ENCODE peak calls at places on chromosomes 3 and 15, in ten cellular contexts. One of them, this sample, is unnamed.

GRCh38 chr15:31025996-31026395 is 34.6 kb upstream of the MTMR10 start:
- DNase-seq in Peyer's patch: no peak
- DNase-seq in OCI-LY7: no peak
- DNase-seq in gastrocnemius medialis: no peak
- DNase-seq in astrocyte of the cerebellum: no peak
- DNase-seq in fibroblast of pulmonary artery: no peak
- DNase-seq in psoas muscle: no peak
- DNase-seq in A549: no peak
- DNase-seq in heart left ventricle: no peak
- DNase-seq in neural progenitor cell: no peak
- DNase-seq in this sample: no peak

GRCh38 chr3:43505351-43505750 is 116.5 kb downstream of the ANO10 start:
- DNase-seq in neural progenitor cell: no peak
- DNase-seq in astrocyte of the cerebellum: no peak
- DNase-seq in A549: no peak
- DNase-seq in psoas muscle: no peak
- DNase-seq in fibroblast of pulmonary artery: no peak
- DNase-seq in heart left ventricle: no peak
- DNase-seq in gastrocnemius medialis: no peak
- DNase-seq in Peyer's patch: no peak
- DNase-seq in OCI-LY7: no peak
- DNase-seq in this sample: peak

GRCh38 chr3:114496021-114496434 is 202.2 kb downstream of the TIGIT start:
- DNase-seq in Peyer's patch: no peak
- DNase-seq in gastrocnemius medialis: no peak
- DNase-seq in A549: peak
- DNase-seq in fibroblast of pulmonary artery: peak
- DNase-seq in psoas muscle: peak
- DNase-seq in astrocyte of the cerebellum: no peak
- DNase-seq in heart left ventricle: peak
- DNase-seq in neural progenitor cell: no peak
- DNase-seq in OCI-LY7: no peak
- DNase-seq in this sample: no peak

GRCh38 chr3:126964261-126964660 is 18.7 kb upstream of the PLXNA1 start:
- DNase-seq in neural progenitor cell: no peak
- DNase-seq in gastrocnemius medialis: no peak
- DNase-seq in A549: no peak
- DNase-seq in fibroblast of pulmonary artery: no peak
- DNase-seq in OCI-LY7: no peak
- DNase-seq in Peyer's patch: no peak
- DNase-seq in psoas muscle: peak
- DNase-seq in heart left ventricle: peak
- DNase-seq in astrocyte of the cerebellum: no peak
- DNase-seq in this sample: no peak

GRCh38 chr3:127212231-127212630 is 19.3 kb downstream of the PRR23E start:
- DNase-seq in A549: no peak
- DNase-seq in psoas muscle: no peak
- DNase-seq in astrocyte of the cerebellum: no peak
- DNase-seq in fibroblast of pulmonary artery: no peak
- DNase-seq in Peyer's patch: no peak
- DNase-seq in heart left ventricle: no peak
- DNase-seq in gastrocnemius medialis: no peak
- DNase-seq in OCI-LY7: no peak
- DNase-seq in neural progenitor cell: no peak
- DNase-seq in this sample: no peak

GRCh38 chr15:79922512-79923067 is 25.8 kb upstream of the MTHFS start:
- DNase-seq in fibroblast of pulmonary artery: no peak
- DNase-seq in astrocyte of the cerebellum: no peak
- DNase-seq in psoas muscle: no peak
- DNase-seq in neural progenitor cell: no peak
- DNase-seq in A549: no peak
- DNase-seq in Peyer's patch: no peak
- DNase-seq in heart left ventricle: no peak
- DNase-seq in OCI-LY7: no peak
- DNase-seq in gastrocnemius medialis: no peak
- DNase-seq in this sample: no peak

GRCh38 chr15:60859996-60860494 is 369.1 kb downstream of the RORA start:
- DNase-seq in astrocyte of the cerebellum: no peak
- DNase-seq in Peyer's patch: no peak
- DNase-seq in OCI-LY7: no peak
- DNase-seq in A549: no peak
- DNase-seq in gastrocnemius medialis: peak
- DNase-seq in heart left ventricle: no peak
- DNase-seq in neural progenitor cell: no peak
- DNase-seq in fibroblast of pulmonary artery: no peak
- DNase-seq in psoas muscle: no peak
- DNase-seq in this sample: peak

GRCh38 chr15:43249699-43250203 is 17.0 kb downstream of the TGM5 start:
- DNase-seq in neural progenitor cell: no peak
- DNase-seq in fibroblast of pulmonary artery: peak
- DNase-seq in heart left ventricle: no peak
- DNase-seq in A549: no peak
- DNase-seq in astrocyte of the cerebellum: peak
- DNase-seq in OCI-LY7: no peak
- DNase-seq in psoas muscle: no peak
- DNase-seq in gastrocnemius medialis: no peak
- DNase-seq in Peyer's patch: no peak
- DNase-seq in this sample: peak

DNA sequence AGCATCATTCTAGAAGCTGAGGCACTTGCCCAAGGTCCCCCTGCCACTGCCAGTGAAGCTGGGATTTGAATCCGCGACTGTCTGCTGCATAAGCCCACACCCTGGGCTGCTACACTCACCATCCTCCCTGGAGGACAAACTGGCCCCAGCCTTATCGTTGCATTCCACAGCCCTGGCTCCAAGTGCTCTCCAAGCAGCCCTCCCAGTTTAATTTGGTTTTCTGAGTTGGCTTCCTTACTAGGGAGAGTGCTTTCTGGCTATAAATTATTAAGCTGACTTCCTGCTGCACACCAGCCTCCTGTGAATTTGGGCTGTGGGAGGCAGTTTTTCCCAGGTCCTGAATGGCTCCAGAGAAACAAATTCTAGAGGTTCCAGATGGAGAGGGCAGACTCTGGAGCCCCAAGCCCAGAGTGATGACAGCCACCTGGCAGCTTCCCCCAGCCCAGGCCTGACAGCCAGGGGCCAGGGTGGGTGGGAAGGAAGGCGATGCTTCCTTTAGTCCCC is 69.8 kb downstream of the SEMA5B start:
- DNase-seq in Peyer's patch: no peak
- DNase-seq in heart left ventricle: peak
- DNase-seq in gastrocnemius medialis: no peak
- DNase-seq in psoas muscle: no peak
- DNase-seq in A549: no peak
- DNase-seq in astrocyte of the cerebellum: no peak
- DNase-seq in neural progenitor cell: no peak
- DNase-seq in fibroblast of pulmonary artery: peak
- DNase-seq in OCI-LY7: no peak
- DNase-seq in this sample: no peak
- H3K4me3 ChIP-seq in Peyer's patch: no peak
- H3K4me3 ChIP-seq in heart left ventricle: no peak
- H3K4me3 ChIP-seq in gastrocnemius medialis: no peak
- H3K4me3 ChIP-seq in psoas muscle: no peak
- H3K4me3 ChIP-seq in A549: no peak
- H3K4me3 ChIP-seq in astrocyte of the cerebellum: no peak
- H3K4me3 ChIP-seq in neural progenitor cell: no peak
- H3K4me3 ChIP-seq in fibroblast of pulmonary artery: no peak
- H3K4me3 ChIP-seq in OCI-LY7: no peak
- H3K4me3 ChIP-seq in this sample: no peak

GRCh38 chr3:12194209-12194608 is 35.5 kb upstream of the TIMP4 start:
- DNase-seq in OCI-LY7: no peak
- DNase-seq in fibroblast of pulmonary artery: peak
- DNase-seq in heart left ventricle: no peak
- DNase-seq in astrocyte of the cerebellum: peak
- DNase-seq in A549: peak
- DNase-seq in neural progenitor cell: no peak
- DNase-seq in gastrocnemius medialis: no peak
- DNase-seq in Peyer's patch: no peak
- DNase-seq in psoas muscle: no peak
- DNase-seq in this sample: peak
- H3K4me3 ChIP-seq in OCI-LY7: no peak
- H3K4me3 ChIP-seq in fibroblast of pulmonary artery: no peak
- H3K4me3 ChIP-seq in heart left ventricle: no peak
- H3K4me3 ChIP-seq in astrocyte of the cerebellum: no peak
- H3K4me3 ChIP-seq in A549: no peak
- H3K4me3 ChIP-seq in neural progenitor cell: no peak
- H3K4me3 ChIP-seq in gastrocnemius medialis: no peak
- H3K4me3 ChIP-seq in Peyer's patch: no peak
- H3K4me3 ChIP-seq in psoas muscle: no peak
- H3K4me3 ChIP-seq in this sample: no peak

GRCh38 chr3:135966349-135966695 is 794 bp downstream of the PPP2R3A start:
- DNase-seq in gastrocnemius medialis: no peak
- DNase-seq in heart left ventricle: no peak
- DNase-seq in OCI-LY7: no peak
- DNase-seq in psoas muscle: no peak
- DNase-seq in fibroblast of pulmonary artery: peak
- DNase-seq in Peyer's patch: no peak
- DNase-seq in astrocyte of the cerebellum: peak
- DNase-seq in neural progenitor cell: peak
- DNase-seq in A549: no peak
- DNase-seq in this sample: no peak

GRCh38 chr3:135970500-135971116 is 5.1 kb downstream of the PPP2R3A start:
- DNase-seq in OCI-LY7: no peak
- DNase-seq in neural progenitor cell: no peak
- DNase-seq in Peyer's patch: no peak
- DNase-seq in gastrocnemius medialis: no peak
- DNase-seq in astrocyte of the cerebellum: no peak
- DNase-seq in psoas muscle: no peak
- DNase-seq in heart left ventricle: no peak
- DNase-seq in fibroblast of pulmonary artery: no peak
- DNase-seq in A549: no peak
- DNase-seq in this sample: no peak

GRCh38 chr3:135965506-135966348 is at the start of gene PPP2R3A:
- DNase-seq in A549: peak
- DNase-seq in heart left ventricle: peak
- DNase-seq in fibroblast of pulmonary artery: peak
- DNase-seq in astrocyte of the cerebellum: peak
- DNase-seq in Peyer's patch: peak
- DNase-seq in neural progenitor cell: peak
- DNase-seq in OCI-LY7: peak
- DNase-seq in psoas muscle: peak
- DNase-seq in gastrocnemius medialis: peak
- DNase-seq in this sample: peak

GRCh38 chr3:135966875-135967274 is 1.3 kb downstream of the PPP2R3A start:
- DNase-seq in psoas muscle: no peak
- DNase-seq in A549: no peak
- DNase-seq in gastrocnemius medialis: no peak
- DNase-seq in fibroblast of pulmonary artery: no peak
- DNase-seq in OCI-LY7: no peak
- DNase-seq in neural progenitor cell: no peak
- DNase-seq in astrocyte of the cerebellum: no peak
- DNase-seq in Peyer's patch: no peak
- DNase-seq in heart left ventricle: no peak
- DNase-seq in this sample: no peak

GRCh38 chr3:135967867-135968266 is 2.3 kb downstream of the PPP2R3A start:
- DNase-seq in A549: no peak
- DNase-seq in heart left ventricle: no peak
- DNase-seq in fibroblast of pulmonary artery: no peak
- DNase-seq in astrocyte of the cerebellum: no peak
- DNase-seq in psoas muscle: no peak
- DNase-seq in neural progenitor cell: no peak
- DNase-seq in OCI-LY7: no peak
- DNase-seq in Peyer's patch: no peak
- DNase-seq in gastrocnemius medialis: no peak
- DNase-seq in this sample: no peak
- H3K4me3 ChIP-seq in A549: no peak
- H3K4me3 ChIP-seq in heart left ventricle: no peak
- H3K4me3 ChIP-seq in fibroblast of pulmonary artery: no peak
- H3K4me3 ChIP-seq in astrocyte of the cerebellum: no peak
- H3K4me3 ChIP-seq in psoas muscle: peak
- H3K4me3 ChIP-seq in neural progenitor cell: peak
- H3K4me3 ChIP-seq in OCI-LY7: no peak
- H3K4me3 ChIP-seq in Peyer's patch: no peak
- H3K4me3 ChIP-seq in gastrocnemius medialis: peak
- H3K4me3 ChIP-seq in this sample: no peak

DNA sequence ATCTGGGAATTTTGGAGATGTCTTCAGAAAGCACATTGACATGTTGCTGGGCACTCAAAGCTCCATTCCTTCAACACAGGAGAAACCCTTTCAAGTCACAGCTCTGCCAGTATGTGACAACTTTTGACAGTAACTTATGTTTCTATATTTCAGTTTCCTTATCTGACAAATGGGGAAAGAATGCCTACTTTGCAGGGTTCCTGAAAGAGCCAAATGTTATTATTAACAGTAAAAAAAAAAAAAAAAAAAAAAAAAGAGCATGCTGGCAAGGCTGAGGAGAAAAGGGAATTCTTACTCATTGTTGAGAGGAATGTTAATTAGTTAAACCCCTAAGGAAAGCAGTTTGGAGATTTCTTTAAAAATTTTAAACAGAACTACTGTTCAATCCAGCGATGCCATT is 272.5 kb upstream of the TGFBR2 start:
- DNase-seq in gastrocnemius medialis: no peak
- DNase-seq in astrocyte of the cerebellum: no peak
- DNase-seq in OCI-LY7: no peak
- DNase-seq in fibroblast of pulmonary artery: no peak
- DNase-seq in heart left ventricle: no peak
- DNase-seq in Peyer's patch: no peak
- DNase-seq in A549: no peak
- DNase-seq in psoas muscle: no peak
- DNase-seq in neural progenitor cell: no peak
- DNase-seq in this sample: no peak
- H3K4me3 ChIP-seq in gastrocnemius medialis: no peak
- H3K4me3 ChIP-seq in astrocyte of the cerebellum: no peak
- H3K4me3 ChIP-seq in OCI-LY7: no peak
- H3K4me3 ChIP-seq in fibroblast of pulmonary artery: no peak
- H3K4me3 ChIP-seq in heart left ventricle: no peak
- H3K4me3 ChIP-seq in Peyer's patch: no peak
- H3K4me3 ChIP-seq in A549: no peak
- H3K4me3 ChIP-seq in psoas muscle: no peak
- H3K4me3 ChIP-seq in neural progenitor cell: no peak
- H3K4me3 ChIP-seq in this sample: no peak

This sample was measured in skeletal muscle cell.